ENCODE peak calls at places on chromosome 6, in seven cellular contexts. X is H9, E is H1, V is IMR-90, A is mesendoderm, Z is trophoblast cell, Q is neuronal stem cell. R is an unnamed sample.

GRCh38 chr6:41560440-41561192 is 14.4 kb downstream of the FOXP4 start:
- DNase-seq in E (peak), Q (peak), Z (no peak), X (peak), V (no peak), A (peak), R (peak)

GRCh38 chr6:164013480-164014208 is 599.1 kb downstream of the QKI start:
- DNase-seq in A (no peak), V (no peak), X (no peak), Z (peak), E (no peak), Q (no peak), R (no peak)

GRCh38 chr6:25966707-25967106 is 4.1 kb downstream of the TRIM38 start:
- DNase-seq in E (no peak), V (no peak), A (no peak), Z (no peak), X (no peak), Q (no peak), R (no peak)

GRCh38 chr6:23013776-23014175 is 444.4 kb downstream of the HDGFL1 start:
- DNase-seq in Q (no peak), Z (no peak), X (no peak), A (peak), V (peak), E (no peak), R (peak)

GRCh38 chr6:18501313-18502013 is 114.3 kb downstream of the RNF144B start:
- DNase-seq in A (no peak), X (no peak), V (peak), Z (peak), E (no peak), Q (no peak), R (peak)

GRCh38 chr6:83536034-83536646 is 23.8 kb downstream of the PRSS35 start:
- DNase-seq in Q (peak), V (peak), A (peak), E (peak), X (peak), Z (peak), R (peak)

GRCh38 chr6:43292341-43292740 is 5.7 kb upstream of the SLC22A7 start:
- DNase-seq in Z (no peak), X (no peak), E (no peak), Q (no peak), A (no peak), V (no peak), R (no peak)

GRCh38 chr6:164258421-164258820 is 843.9 kb downstream of the QKI start:
- DNase-seq in Q (no peak), V (no peak), A (no peak), Z (no peak), X (no peak), E (no peak), R (no peak)

GRCh38 chr6:137827977-137828815 is 38.9 kb upstream of the TNFAIP3 start:
- DNase-seq in X (no peak), Z (no peak), Q (no peak), A (no peak), V (no peak), E (no peak), R (no peak)

GRCh38 chr6:129748901-129749748 is 39.1 kb upstream of the ARHGAP18 start:
- DNase-seq in A (no peak), E (no peak), Z (no peak), Q (no peak), V (peak), X (no peak), R (peak)

GRCh38 chr6:4351857-4352669 is 216.7 kb upstream of the ECI2 start:
- DNase-seq in V (peak), E (peak), Z (peak), Q (no peak), A (peak), X (no peak), R (peak)

GRCh38 chr6:28553986-28554881 is 28.6 kb downstream of the GPX5 start:
- DNase-seq in Q (no peak), X (no peak), A (peak), Z (no peak), V (no peak), E (no peak), R (no peak)

GRCh38 chr6:75012018-75012417 is 193.8 kb downstream of the COL12A1 start:
- DNase-seq in X (no peak), Q (no peak), Z (no peak), V (peak), A (no peak), E (no peak), R (no peak)

GRCh38 chr6:121413831-121414368 is 21.5 kb upstream of the GJA1 start:
- DNase-seq in V (no peak), Q (no peak), Z (no peak), E (no peak), A (no peak), X (no peak), R (peak)

DNA sequence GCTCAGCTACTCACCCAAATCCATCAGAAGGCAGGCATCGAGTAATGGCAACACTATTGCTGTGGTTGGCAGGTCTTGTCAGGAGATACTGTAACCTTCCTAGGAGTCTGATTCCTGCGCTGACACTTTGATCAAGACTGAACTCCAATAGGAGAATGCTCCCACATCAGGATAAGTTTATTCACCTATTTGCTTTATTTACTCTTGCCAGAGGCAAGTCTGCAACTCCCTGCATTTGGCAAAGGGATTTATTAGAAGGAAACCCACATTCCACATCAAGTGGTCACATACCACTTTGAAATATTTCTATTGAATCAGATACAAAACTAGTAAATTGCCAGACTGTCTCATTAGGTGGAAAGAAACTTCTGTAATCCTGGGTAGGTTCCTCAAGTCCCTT is 43.5 kb downstream of the ZFAND3 start:
- DNase-seq in V (peak), X (no peak), Z (no peak), E (no peak), Q (no peak), A (no peak), R (no peak)
- H3K23ac ChIP-seq in V (no peak), X (no peak), Z (no peak), E (no peak), Q (no peak), A (no peak), R (no peak)

GRCh38 chr6:17271628-17272027 is 9.5 kb upstream of the RBM24 start:
- DNase-seq in Z (no peak), V (no peak), E (no peak), Q (no peak), A (no peak), X (no peak), R (no peak)
- H3K18ac ChIP-seq in Z (no peak), V (no peak), E (no peak), Q (no peak), A (no peak), X (no peak), R (no peak)

DNA sequence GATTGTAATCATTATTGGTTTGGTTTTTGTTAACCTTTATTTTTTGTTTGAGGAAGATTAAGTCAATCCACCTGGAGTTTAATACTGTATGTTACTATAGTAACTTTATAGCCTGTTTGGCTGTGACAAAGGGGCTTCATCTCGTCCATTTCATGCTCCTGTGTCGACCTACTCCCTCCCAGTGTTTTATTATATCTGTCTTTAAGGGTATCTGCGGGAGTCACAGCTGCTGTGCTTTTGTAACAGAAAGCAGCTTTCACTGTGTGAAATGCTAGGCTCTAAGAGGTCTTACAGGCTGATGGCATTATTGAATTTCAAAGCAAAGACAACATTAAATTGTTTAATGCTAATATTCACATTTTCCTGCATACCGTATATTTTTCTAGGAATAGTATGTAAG is 698.0 kb upstream of the POU3F2 start:
- DNase-seq in Q (no peak), E (no peak), V (no peak), Z (no peak), A (peak), X (no peak), R (no peak)
- H3K23ac ChIP-seq in Q (no peak), E (no peak), V (no peak), Z (no peak), A (no peak), X (no peak), R (no peak)

DNA sequence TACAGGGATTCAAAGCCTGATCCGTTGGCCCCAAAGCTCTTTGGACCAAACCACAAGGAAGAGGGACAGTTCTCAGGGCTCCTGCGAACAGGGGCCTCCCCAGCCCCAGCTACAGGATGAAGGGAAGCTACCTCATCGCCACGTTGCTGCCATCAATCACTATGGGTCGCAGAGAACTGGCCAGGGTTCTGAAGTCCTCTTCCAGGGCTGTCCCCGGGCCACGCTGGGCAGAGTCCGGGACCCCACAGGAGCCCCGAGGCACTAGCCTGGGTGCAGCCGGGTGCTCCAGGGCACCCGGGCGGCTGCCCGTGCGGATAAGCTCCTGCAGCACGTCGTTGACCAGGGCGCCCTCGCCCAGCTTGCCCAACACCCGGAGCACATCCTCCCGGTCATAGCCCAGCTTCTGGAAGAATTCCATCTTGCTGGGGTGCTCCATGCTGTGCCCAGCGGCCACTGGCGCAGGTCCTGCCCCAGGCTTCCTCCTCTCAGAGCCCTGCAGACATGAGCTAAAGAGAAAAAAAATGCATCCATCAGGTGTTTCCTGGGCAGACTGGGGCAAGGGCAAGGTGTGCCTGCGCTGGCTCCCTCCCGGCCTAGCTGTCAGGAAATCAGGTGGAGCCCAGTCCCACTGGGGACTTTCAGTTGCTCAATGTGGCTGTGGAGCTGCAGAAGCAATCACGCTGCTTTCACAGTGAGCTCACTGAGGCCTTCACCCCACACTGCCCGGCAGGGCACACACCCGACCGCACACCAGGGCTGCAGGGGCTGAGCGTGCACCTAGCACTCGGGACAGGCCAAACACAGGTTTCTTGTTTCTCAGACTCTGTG is 10.5 kb downstream of the ZC3H12D start:
- DNase-seq in E (no peak), A (no peak), X (no peak), Z (no peak), Q (no peak), V (no peak), R (no peak)
- H3K18ac ChIP-seq in E (no peak), A (no peak), X (no peak), Z (no peak), Q (no peak), V (no peak), R (no peak)

GRCh38 chr6:101980924-101981323 is 587.4 kb downstream of the GRIK2 start:
- DNase-seq in X (no peak), V (no peak), A (no peak), Z (no peak), E (no peak), Q (no peak), R (no peak)
- H3K23ac ChIP-seq in X (no peak), V (no peak), A (no peak), Z (no peak), E (no peak), Q (no peak), R (no peak)